ENCODE peak calls at places on chromosomes 6 and 20, in six cellular contexts. One of them, this sample, is unnamed. For H3K36me3, the result is how much of the 10 kb centered on the place peaks cover.

GRCh38 chr6:50145125-50145524 is 95.4 kb upstream of the DEFB112 start:
- DNase-seq in ovary: no peak
- DNase-seq in cardiac muscle cell: peak
- DNase-seq in tibial nerve: no peak
- DNase-seq in OCI-LY7: peak
- DNase-seq in CD4-positive, CD25-positive, alpha-beta regulatory T cell: no peak
- DNase-seq in this sample: no peak

GRCh38 chr6:72042088-72042487 is 155.7 kb downstream of the RIMS1 start:
- DNase-seq in ovary: no peak
- DNase-seq in cardiac muscle cell: peak
- DNase-seq in tibial nerve: no peak
- DNase-seq in OCI-LY7: no peak
- DNase-seq in CD4-positive, CD25-positive, alpha-beta regulatory T cell: no peak
- DNase-seq in this sample: no peak

GRCh38 chr6:81575446-81575845 is 177.0 kb downstream of the TENT5A start:
- DNase-seq in ovary: no peak
- DNase-seq in cardiac muscle cell: no peak
- DNase-seq in tibial nerve: no peak
- DNase-seq in OCI-LY7: no peak
- DNase-seq in CD4-positive, CD25-positive, alpha-beta regulatory T cell: no peak
- DNase-seq in this sample: peak

GRCh38 chr6:109239918-109240321 is 142.3 kb downstream of the CD164 start:
- DNase-seq in ovary: no peak
- DNase-seq in cardiac muscle cell: no peak
- DNase-seq in tibial nerve: no peak
- DNase-seq in OCI-LY7: no peak
- DNase-seq in CD4-positive, CD25-positive, alpha-beta regulatory T cell: no peak
- DNase-seq in this sample: peak

GRCh38 chr6:33990061-33990541 is 155.8 kb downstream of the GRM4 start:
- DNase-seq in ovary: no peak
- DNase-seq in cardiac muscle cell: no peak
- DNase-seq in tibial nerve: no peak
- DNase-seq in OCI-LY7: no peak
- DNase-seq in CD4-positive, CD25-positive, alpha-beta regulatory T cell: no peak
- DNase-seq in this sample: no peak

GRCh38 chr20:45368221-45368980 is 5.4 kb downstream of the SYS1 start:
- DNase-seq in ovary: no peak
- DNase-seq in cardiac muscle cell: no peak
- DNase-seq in tibial nerve: no peak
- DNase-seq in OCI-LY7: peak
- DNase-seq in CD4-positive, CD25-positive, alpha-beta regulatory T cell: peak
- DNase-seq in this sample: peak

GRCh38 chr20:44811150-44811685 is 872 bp upstream of the RIMS4 start:
- DNase-seq in ovary: no peak
- DNase-seq in cardiac muscle cell: no peak
- DNase-seq in tibial nerve: no peak
- DNase-seq in OCI-LY7: no peak
- DNase-seq in CD4-positive, CD25-positive, alpha-beta regulatory T cell: no peak
- DNase-seq in this sample: no peak

GRCh38 chr20:52105573-52106422 is 85.8 kb downstream of the ZFP64 start:
- DNase-seq in ovary: no peak
- DNase-seq in cardiac muscle cell: peak
- DNase-seq in tibial nerve: no peak
- DNase-seq in OCI-LY7: peak
- DNase-seq in CD4-positive, CD25-positive, alpha-beta regulatory T cell: no peak
- DNase-seq in this sample: peak

GRCh38 chr6:12456343-12456742 is 166.2 kb downstream of the EDN1 start:
- DNase-seq in ovary: no peak
- DNase-seq in cardiac muscle cell: no peak
- DNase-seq in tibial nerve: no peak
- DNase-seq in OCI-LY7: no peak
- DNase-seq in CD4-positive, CD25-positive, alpha-beta regulatory T cell: no peak
- DNase-seq in this sample: no peak

GRCh38 chr6:33853026-33853425 is 49.2 kb upstream of the MLN start:
- DNase-seq in ovary: no peak
- DNase-seq in cardiac muscle cell: no peak
- DNase-seq in tibial nerve: no peak
- DNase-seq in OCI-LY7: no peak
- DNase-seq in CD4-positive, CD25-positive, alpha-beta regulatory T cell: no peak
- DNase-seq in this sample: peak

GRCh38 chr6:154447929-154448328 is 62.6 kb downstream of the CNKSR3 start:
- DNase-seq in ovary: no peak
- DNase-seq in cardiac muscle cell: no peak
- DNase-seq in tibial nerve: no peak
- DNase-seq in OCI-LY7: no peak
- DNase-seq in CD4-positive, CD25-positive, alpha-beta regulatory T cell: no peak
- DNase-seq in this sample: no peak

GRCh38 chr6:167951781-167952511 is 45.5 kb upstream of the KIF25 start:
- DNase-seq in ovary: no peak
- DNase-seq in cardiac muscle cell: no peak
- DNase-seq in tibial nerve: no peak
- DNase-seq in OCI-LY7: no peak
- DNase-seq in CD4-positive, CD25-positive, alpha-beta regulatory T cell: no peak
- DNase-seq in this sample: no peak

GRCh38 chr6:167948716-167949115 is 48.8 kb upstream of the KIF25 start:
- DNase-seq in ovary: no peak
- DNase-seq in cardiac muscle cell: no peak
- DNase-seq in tibial nerve: no peak
- DNase-seq in OCI-LY7: no peak
- DNase-seq in CD4-positive, CD25-positive, alpha-beta regulatory T cell: no peak
- DNase-seq in this sample: no peak

GRCh38 chr6:167945937-167946485 is 51.5 kb upstream of the KIF25 start:
- DNase-seq in ovary: no peak
- DNase-seq in cardiac muscle cell: no peak
- DNase-seq in tibial nerve: no peak
- DNase-seq in OCI-LY7: no peak
- DNase-seq in CD4-positive, CD25-positive, alpha-beta regulatory T cell: no peak
- DNase-seq in this sample: no peak

GRCh38 chr6:167947716-167948115 is 49.8 kb upstream of the KIF25 start:
- DNase-seq in ovary: no peak
- DNase-seq in cardiac muscle cell: no peak
- DNase-seq in tibial nerve: no peak
- DNase-seq in OCI-LY7: no peak
- DNase-seq in CD4-positive, CD25-positive, alpha-beta regulatory T cell: no peak
- DNase-seq in this sample: no peak

DNA sequence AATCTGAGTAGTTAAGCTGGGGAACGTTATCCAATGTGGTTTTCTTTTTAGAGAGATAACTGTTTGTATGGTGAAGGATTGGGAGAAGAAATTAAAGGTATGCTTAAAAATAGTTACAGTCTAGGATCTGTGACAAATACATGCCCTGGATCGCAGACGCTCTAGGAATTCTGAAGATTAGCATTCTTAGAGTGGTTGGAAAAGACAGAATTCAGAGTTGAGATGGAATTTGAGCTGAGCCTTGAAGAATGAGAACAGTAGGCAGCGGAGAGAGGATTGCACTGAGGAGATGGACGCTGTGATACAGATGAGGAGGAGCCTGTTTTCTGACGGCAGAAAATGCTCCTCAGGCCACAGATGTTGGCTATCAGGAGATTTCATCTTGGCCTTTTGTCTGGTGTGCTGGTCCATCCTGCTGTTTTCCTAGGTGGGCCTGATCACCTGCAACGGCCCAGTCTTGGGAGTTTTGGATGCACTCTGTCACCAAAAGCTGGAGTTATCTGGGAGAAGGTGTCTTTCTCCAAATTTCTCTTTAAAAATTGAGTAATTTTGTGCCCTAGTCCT is 48.3 kb upstream of the KIF25 start:
- DNase-seq in ovary: no peak
- DNase-seq in cardiac muscle cell: no peak
- DNase-seq in tibial nerve: no peak
- DNase-seq in OCI-LY7: no peak
- DNase-seq in CD4-positive, CD25-positive, alpha-beta regulatory T cell: no peak
- DNase-seq in this sample: no peak
- H3K4me3 ChIP-seq in ovary: no peak
- H3K4me3 ChIP-seq in cardiac muscle cell: no peak
- H3K4me3 ChIP-seq in tibial nerve: no peak
- H3K4me3 ChIP-seq in OCI-LY7: no peak
- H3K4me3 ChIP-seq in CD4-positive, CD25-positive, alpha-beta regulatory T cell: no peak
- H3K4me3 ChIP-seq in this sample: no peak

DNA sequence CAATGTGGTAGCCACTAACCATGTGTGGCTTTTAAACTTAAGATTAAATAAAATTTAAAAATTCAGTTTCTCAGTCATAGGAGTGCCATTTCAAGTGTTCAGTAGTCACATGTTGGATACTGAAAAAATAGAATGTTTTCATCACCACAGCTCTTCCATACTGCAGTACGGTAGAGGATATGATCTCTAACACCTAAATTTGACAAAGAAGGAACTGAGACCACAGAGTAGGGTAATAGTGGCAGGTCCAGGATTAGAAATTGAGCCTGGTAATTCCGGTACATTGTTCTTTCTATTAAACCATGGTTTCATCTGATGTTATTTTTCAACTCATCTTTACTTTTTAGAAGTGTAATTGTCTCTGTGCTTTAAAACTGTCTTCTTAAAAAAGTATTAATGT is 104.0 kb downstream of the CD2AP start:
- DNase-seq in ovary: no peak
- DNase-seq in cardiac muscle cell: no peak
- DNase-seq in tibial nerve: no peak
- DNase-seq in OCI-LY7: peak
- DNase-seq in CD4-positive, CD25-positive, alpha-beta regulatory T cell: no peak
- DNase-seq in this sample: no peak
- H3K36me3 ChIP-seq in ovary: under half
- H3K36me3 ChIP-seq in cardiac muscle cell: under half
- H3K36me3 ChIP-seq in tibial nerve: under half
- H3K36me3 ChIP-seq in OCI-LY7: half or more
- H3K36me3 ChIP-seq in CD4-positive, CD25-positive, alpha-beta regulatory T cell: half or more
- H3K36me3 ChIP-seq in this sample: under half

DNA sequence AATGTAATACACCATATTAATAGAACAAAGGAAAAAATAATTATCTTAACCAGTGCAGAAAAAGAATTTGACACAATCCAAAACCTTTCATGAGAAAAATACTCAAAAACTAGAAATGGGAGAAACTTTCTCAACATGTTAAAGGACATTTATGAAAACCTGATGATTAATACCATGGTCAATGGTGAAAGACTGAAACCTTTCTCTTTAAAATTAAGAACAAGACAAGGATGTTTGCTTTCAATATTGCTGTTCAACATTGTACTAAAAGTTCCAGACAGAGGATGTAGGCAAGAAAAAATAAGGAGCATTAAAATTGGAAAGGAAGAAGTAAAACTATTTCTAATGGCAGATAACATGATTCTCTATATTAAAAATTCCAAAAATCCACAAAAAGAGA is 981.3 kb upstream of the FLRT3 start:
- DNase-seq in ovary: no peak
- DNase-seq in cardiac muscle cell: no peak
- DNase-seq in tibial nerve: no peak
- DNase-seq in OCI-LY7: no peak
- DNase-seq in CD4-positive, CD25-positive, alpha-beta regulatory T cell: no peak
- DNase-seq in this sample: no peak
- H3K4me3 ChIP-seq in ovary: no peak
- H3K4me3 ChIP-seq in cardiac muscle cell: no peak
- H3K4me3 ChIP-seq in tibial nerve: no peak
- H3K4me3 ChIP-seq in OCI-LY7: no peak
- H3K4me3 ChIP-seq in CD4-positive, CD25-positive, alpha-beta regulatory T cell: no peak
- H3K4me3 ChIP-seq in this sample: no peak

GRCh38 chr6:31620586-31621319 is at the start of gene PRRC2A:
- DNase-seq in ovary: peak
- DNase-seq in cardiac muscle cell: peak
- DNase-seq in tibial nerve: peak
- DNase-seq in OCI-LY7: peak
- DNase-seq in CD4-positive, CD25-positive, alpha-beta regulatory T cell: no peak
- DNase-seq in this sample: peak
- H3K36me3 ChIP-seq in ovary: under half
- H3K36me3 ChIP-seq in cardiac muscle cell: under half
- H3K36me3 ChIP-seq in tibial nerve: under half
- H3K36me3 ChIP-seq in OCI-LY7: under half
- H3K36me3 ChIP-seq in CD4-positive, CD25-positive, alpha-beta regulatory T cell: under half
- H3K36me3 ChIP-seq in this sample: under half

GRCh38 chr20:49594143-49594928 is 26.4 kb upstream of the PTGIS start:
- DNase-seq in ovary: peak
- DNase-seq in cardiac muscle cell: peak
- DNase-seq in tibial nerve: no peak
- DNase-seq in OCI-LY7: no peak
- DNase-seq in CD4-positive, CD25-positive, alpha-beta regulatory T cell: no peak
- DNase-seq in this sample: peak

GRCh38 chr20:49594929-49595311 is 27.0 kb upstream of the PTGIS start:
- DNase-seq in ovary: peak
- DNase-seq in cardiac muscle cell: no peak
- DNase-seq in tibial nerve: no peak
- DNase-seq in OCI-LY7: no peak
- DNase-seq in CD4-positive, CD25-positive, alpha-beta regulatory T cell: no peak
- DNase-seq in this sample: no peak

GRCh38 chr20:49595346-49595745 is 27.4 kb upstream of the PTGIS start:
- DNase-seq in ovary: no peak
- DNase-seq in cardiac muscle cell: no peak
- DNase-seq in tibial nerve: no peak
- DNase-seq in OCI-LY7: no peak
- DNase-seq in CD4-positive, CD25-positive, alpha-beta regulatory T cell: no peak
- DNase-seq in this sample: no peak

GRCh38 chr20:49592120-49592519 is 24.2 kb upstream of the PTGIS start:
- DNase-seq in ovary: no peak
- DNase-seq in cardiac muscle cell: no peak
- DNase-seq in tibial nerve: no peak
- DNase-seq in OCI-LY7: no peak
- DNase-seq in CD4-positive, CD25-positive, alpha-beta regulatory T cell: no peak
- DNase-seq in this sample: no peak

DNA sequence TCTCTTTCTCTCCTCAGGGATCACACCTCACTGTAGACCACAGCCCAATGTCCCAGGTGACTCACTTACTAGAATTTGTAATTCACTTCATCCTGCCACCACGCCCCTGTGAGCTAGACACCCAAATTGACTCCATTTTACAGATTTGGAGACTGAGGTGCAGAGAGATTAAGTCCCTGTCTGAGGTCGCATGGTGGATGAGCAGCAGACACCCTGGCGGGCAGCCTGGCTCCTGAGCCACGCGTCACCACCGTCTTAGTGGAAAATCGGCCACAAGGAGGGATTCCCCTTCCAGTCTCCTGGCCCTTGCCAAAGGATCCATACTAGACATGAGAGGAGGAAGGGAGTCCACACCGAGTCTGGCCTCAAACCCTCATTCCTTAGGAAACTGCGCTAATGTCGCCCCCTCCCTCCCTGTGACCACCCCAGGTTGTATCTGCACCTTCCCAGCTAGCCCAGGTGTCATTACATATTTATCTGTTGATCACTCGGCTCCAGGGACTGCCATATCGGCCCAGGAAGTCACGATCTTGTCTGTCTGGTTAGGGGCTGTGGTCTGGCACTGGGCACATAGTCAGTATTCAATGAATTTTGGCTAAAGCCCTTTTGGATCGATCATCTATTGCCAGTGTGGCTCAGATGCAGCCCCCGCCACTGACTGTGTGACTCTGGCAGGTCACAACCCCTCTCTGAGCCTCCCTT is 25.7 kb upstream of the PTGIS start:
- DNase-seq in ovary: peak
- DNase-seq in cardiac muscle cell: no peak
- DNase-seq in tibial nerve: no peak
- DNase-seq in OCI-LY7: no peak
- DNase-seq in CD4-positive, CD25-positive, alpha-beta regulatory T cell: no peak
- DNase-seq in this sample: no peak
- H3K4me3 ChIP-seq in ovary: no peak
- H3K4me3 ChIP-seq in cardiac muscle cell: no peak
- H3K4me3 ChIP-seq in tibial nerve: no peak
- H3K4me3 ChIP-seq in OCI-LY7: no peak
- H3K4me3 ChIP-seq in CD4-positive, CD25-positive, alpha-beta regulatory T cell: peak
- H3K4me3 ChIP-seq in this sample: no peak

GRCh38 chr6:116003668-116004067 is 57.0 kb downstream of the FRK start:
- DNase-seq in ovary: no peak
- DNase-seq in cardiac muscle cell: no peak
- DNase-seq in tibial nerve: no peak
- DNase-seq in OCI-LY7: no peak
- DNase-seq in CD4-positive, CD25-positive, alpha-beta regulatory T cell: no peak
- DNase-seq in this sample: no peak

GRCh38 chr6:115999256-115999655 is 61.4 kb downstream of the FRK start:
- DNase-seq in ovary: no peak
- DNase-seq in cardiac muscle cell: no peak
- DNase-seq in tibial nerve: no peak
- DNase-seq in OCI-LY7: no peak
- DNase-seq in CD4-positive, CD25-positive, alpha-beta regulatory T cell: no peak
- DNase-seq in this sample: no peak

GRCh38 chr6:115997990-115998585 is 62.6 kb downstream of the FRK start:
- DNase-seq in ovary: no peak
- DNase-seq in cardiac muscle cell: no peak
- DNase-seq in tibial nerve: no peak
- DNase-seq in OCI-LY7: no peak
- DNase-seq in CD4-positive, CD25-positive, alpha-beta regulatory T cell: no peak
- DNase-seq in this sample: no peak
- H3K36me3 ChIP-seq in ovary: under half
- H3K36me3 ChIP-seq in cardiac muscle cell: under half
- H3K36me3 ChIP-seq in tibial nerve: under half
- H3K36me3 ChIP-seq in OCI-LY7: under half
- H3K36me3 ChIP-seq in CD4-positive, CD25-positive, alpha-beta regulatory T cell: under half
- H3K36me3 ChIP-seq in this sample: under half

This sample was measured in osteoblast.